ENCODE peak calls at places on chromosomes 12 and 14, in four cellular contexts. K, M, X and U are unnamed samples.

GRCh38 chr14:100604709-100605108 is 17.5 kb upstream of the BEGAIN start:
- DNase-seq in K (no peak), X (no peak), M (no peak), U (no peak)

GRCh38 chr14:44759263-44759662 is 202.5 kb downstream of the KLHL28 start:
- DNase-seq in X (peak; percentile 38), M (no peak), K (no peak), U (no peak)

GRCh38 chr14:68147331-68147730 is 327.8 kb downstream of the RAD51B start:
- DNase-seq in M (no peak), K (no peak), X (peak; percentile 51), U (no peak)

GRCh38 chr12:112837629-112838191 is 46.2 kb downstream of the RPH3A start:
- DNase-seq in M (no peak), K (peak; percentile 29), X (peak; percentile 15), U (no peak)

GRCh38 chr14:95500772-95501401 is 15.6 kb downstream of the SYNE3 start:
- DNase-seq in X (peak; percentile 89), M (no peak), K (peak; percentile 90), U (peak; percentile 76)

GRCh38 chr14:60658909-60659585 is 9.8 kb upstream of the SIX1 start:
- DNase-seq in X (no peak), M (peak; percentile 14), K (peak; percentile 47), U (no peak)

GRCh38 chr14:80926706-80927384 is 14.7 kb downstream of the CEP128 start:
- DNase-seq in X (peak; percentile 86), K (peak; percentile 90), M (no peak), U (peak; percentile 93)

GRCh38 chr14:49972840-49973239 is 80.0 kb downstream of the ARF6 start:
- DNase-seq in K (peak; percentile 92), X (peak; percentile 94), M (no peak), U (peak; percentile 88)

GRCh38 chr12:116659771-116660481 is 77.9 kb downstream of the SPRING1 start:
- DNase-seq in M (no peak), K (peak; percentile 49), X (no peak), U (peak; percentile 79)

GRCh38 chr12:121107681-121108080 is 25.0 kb upstream of the P2RX7 start:
- DNase-seq in K (peak; percentile 18), M (no peak), X (peak; percentile 18), U (peak; percentile 74)

GRCh38 chr14:85316701-85317100 is 213.2 kb upstream of the FLRT2 start:
- DNase-seq in X (peak; percentile 81), M (no peak), K (peak; percentile 15), U (no peak)

GRCh38 chr12:109291531-109292341 is 17.3 kb downstream of the FOXN4 start:
- DNase-seq in K (no peak), M (peak; percentile 93), X (peak; percentile 8), U (no peak)

DNA sequence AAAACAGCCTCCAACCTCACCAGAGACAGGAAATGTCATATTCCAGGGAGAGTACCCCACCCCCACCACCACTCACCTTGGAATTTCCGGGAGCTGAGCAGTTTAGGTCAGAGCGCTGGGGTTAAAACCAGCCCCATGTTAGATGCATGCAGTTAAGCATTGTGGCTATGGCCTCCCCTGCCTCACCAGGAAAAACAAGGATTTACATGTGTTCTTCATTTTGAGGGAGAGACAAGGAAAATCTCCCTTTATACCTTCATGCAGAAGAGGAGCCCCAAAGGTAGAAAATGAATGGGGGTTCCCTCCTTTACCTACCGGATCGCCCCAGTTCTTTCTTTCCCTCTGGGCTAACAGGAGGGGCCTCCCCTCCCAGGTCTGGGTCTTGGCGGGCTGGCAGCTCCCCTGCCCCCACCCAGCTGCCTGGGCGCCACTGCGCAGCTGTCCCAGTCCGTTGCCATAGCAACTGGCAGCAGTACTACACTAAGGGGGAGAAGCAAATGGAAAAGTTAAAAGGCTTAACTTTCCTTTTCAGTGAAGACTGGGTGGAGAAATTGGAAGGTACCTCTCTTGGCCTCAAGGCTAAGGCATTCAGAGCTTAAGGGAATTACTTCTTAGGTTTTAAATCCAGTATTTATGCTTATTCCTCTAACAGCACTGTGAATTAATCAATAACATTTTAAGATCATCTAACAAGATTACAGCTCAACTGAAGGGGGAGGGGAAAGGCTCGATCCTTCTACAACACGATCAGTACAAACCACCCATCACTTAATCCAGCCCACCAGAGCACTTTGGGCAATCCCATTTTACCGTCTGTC is 20.5 kb downstream of the CBX5 start:
- DNase-seq in K (peak; percentile 87), M (peak; percentile 89), X (peak; percentile 95), U (peak; percentile 68)
- H2BK120ac ChIP-seq in K (peak overlapping the region; percentile 93), M (no peak overlapping the region), X (peak overlapping the region; percentile 97), U (peak overlapping the region; percentile 95)

GRCh38 chr12:110934093-110934852 is 13.9 kb upstream of the MYL2 start:
- DNase-seq in K (no peak), M (no peak), X (no peak), U (peak; percentile 84)
- H3K14ac ChIP-seq in K (no peak overlapping the region), M (no peak overlapping the region), X (no peak overlapping the region), U (peak overlapping the region; percentile 76)

GRCh38 chr14:64764641-64765520 is 60.7 kb downstream of the PLEKHG3 start:
- DNase-seq in K (peak; percentile 74), X (peak; percentile 86), M (peak; percentile 86), U (peak; percentile 73)
- H3K23ac ChIP-seq in K (no peak overlapping the region), X (no peak overlapping the region), M (no peak overlapping the region), U (no peak overlapping the region)

GRCh38 chr14:22520235-22520634 is 68.8 kb downstream of the DAD1 start:
- DNase-seq in X (peak; percentile 73), K (peak; percentile 83), M (no peak), U (no peak)

GRCh38 chr14:22523283-22523682 is 65.7 kb downstream of the DAD1 start:
- DNase-seq in M (no peak), X (no peak), K (no peak), U (no peak)

GRCh38 chr14:22518073-22518472 is 71.0 kb downstream of the DAD1 start:
- DNase-seq in K (no peak), X (no peak), M (peak; percentile 8), U (no peak)

GRCh38 chr14:22521449-22522239 is 67.4 kb downstream of the DAD1 start:
- DNase-seq in X (no peak), M (no peak), K (no peak), U (no peak)

GRCh38 chr14:22520786-22521185 is 68.2 kb downstream of the DAD1 start:
- DNase-seq in M (no peak), K (no peak), X (no peak), U (no peak)
- H2BK120ac ChIP-seq in M (no peak overlapping the region), K (peak overlapping the region; percentile 90), X (no peak overlapping the region), U (no peak overlapping the region)

GRCh38 chr14:104228716-104229620 is 90.6 kb downstream of the KIF26A start:
- DNase-seq in K (no peak), X (no peak), M (no peak), U (no peak)

GRCh38 chr14:104224516-104225281 is 86.3 kb downstream of the KIF26A start:
- DNase-seq in M (no peak), K (no peak), X (peak; percentile 2), U (no peak)

GRCh38 chr14:104228221-104228620 is 89.8 kb downstream of the KIF26A start:
- DNase-seq in X (no peak), M (no peak), K (no peak), U (no peak)

GRCh38 chr14:104227806-104228205 is 89.4 kb downstream of the KIF26A start:
- DNase-seq in M (no peak), X (no peak), K (no peak), U (no peak)

DNA sequence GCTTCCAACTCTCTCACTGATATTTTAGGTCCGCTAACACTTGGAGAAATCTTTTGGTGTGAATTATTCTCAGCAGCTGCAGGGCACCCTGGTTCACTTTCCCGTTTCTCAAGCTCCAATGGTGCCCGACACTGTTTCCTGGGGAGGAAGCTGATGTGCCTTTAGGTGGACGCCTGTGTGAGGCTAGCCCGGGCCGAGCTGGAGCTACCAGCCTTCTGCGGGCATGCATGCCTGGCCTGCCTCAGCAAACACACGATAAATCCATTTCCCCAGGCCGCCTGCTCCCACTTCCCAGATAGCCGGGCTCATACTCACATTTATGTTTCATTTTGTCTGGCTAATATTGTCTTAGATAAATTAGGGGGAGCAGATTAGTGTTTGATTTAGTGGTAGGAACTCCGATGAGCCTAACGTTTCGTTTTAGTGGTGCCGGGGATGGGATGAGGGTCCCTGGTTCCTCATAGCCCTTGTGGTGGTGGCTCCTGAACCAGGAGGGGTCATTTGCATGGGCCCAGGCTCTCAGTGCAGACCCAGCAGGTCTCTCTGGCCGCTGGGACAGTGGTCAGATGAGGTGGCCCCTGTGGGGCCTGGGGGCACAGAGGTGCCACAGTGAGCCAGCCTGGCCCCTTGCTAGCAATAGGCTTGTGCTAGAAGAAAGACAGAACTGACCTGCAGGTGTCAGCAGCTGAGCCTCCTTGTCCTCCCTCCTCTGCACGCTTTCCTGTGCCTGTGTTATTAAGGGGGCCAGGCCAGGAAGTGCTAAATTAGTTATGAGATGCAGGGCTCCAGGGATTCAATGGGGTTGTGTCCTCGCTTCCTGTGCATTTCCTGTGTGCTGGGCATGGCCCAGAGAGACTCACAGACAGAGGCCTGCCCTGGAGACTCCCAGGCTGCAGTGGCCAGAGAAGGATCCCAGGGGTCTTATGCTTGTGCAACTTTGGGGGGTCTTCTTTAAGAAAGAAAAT is 88.3 kb downstream of the KIF26A start:
- DNase-seq in K (no peak), M (no peak), X (no peak), U (no peak)
- H3K14ac ChIP-seq in K (no peak overlapping the region), M (peak overlapping the region; percentile 85), X (no peak overlapping the region), U (no peak overlapping the region)

GRCh38 chr12:94644622-94645021 is 5.7 kb downstream of the TMCC3 start:
- DNase-seq in K (peak; percentile 49), M (no peak), X (peak; percentile 69), U (no peak)
- H3K23ac ChIP-seq in K (no peak overlapping the region), M (no peak overlapping the region), X (no peak overlapping the region), U (no peak overlapping the region)

GRCh38 chr12:5033883-5034282 is 9.8 kb upstream of the KCNA5 start:
- DNase-seq in M (no peak), X (no peak), K (no peak), U (no peak)

GRCh38 chr12:5032821-5033220 is 10.9 kb upstream of the KCNA5 start:
- DNase-seq in M (no peak), K (no peak), X (no peak), U (no peak)

GRCh38 chr12:5030066-5030465 is 13.6 kb upstream of the KCNA5 start:
- DNase-seq in K (no peak), X (no peak), M (no peak), U (peak; percentile 35)

GRCh38 chr12:5031958-5032357 is 11.7 kb upstream of the KCNA5 start:
- DNase-seq in M (no peak), K (no peak), X (no peak), U (peak; percentile 95)

DNA sequence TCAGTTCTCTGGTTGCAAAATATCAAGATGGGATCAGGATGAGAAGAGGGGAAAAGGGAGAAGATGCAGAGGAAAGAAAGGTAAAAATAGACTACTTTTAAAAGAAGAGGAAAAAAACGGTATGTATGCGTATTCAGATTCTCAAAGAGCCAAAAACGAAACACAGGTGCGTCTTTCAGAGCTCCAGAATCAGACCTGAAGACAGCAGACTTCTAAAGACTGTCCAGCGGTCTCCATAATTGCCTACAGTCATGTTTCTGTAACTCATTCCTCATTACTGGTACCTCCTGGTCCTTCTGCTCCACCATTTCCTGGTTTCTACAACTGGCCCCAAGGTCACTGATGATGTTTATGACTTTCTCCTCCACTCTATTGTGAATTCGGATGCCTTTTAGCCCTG is 12.4 kb upstream of the KCNA5 start:
- DNase-seq in M (no peak), X (no peak), K (no peak), U (no peak)
- H2BK120ac ChIP-seq in M (no peak overlapping the region), X (no peak overlapping the region), K (no peak overlapping the region), U (no peak overlapping the region)